ENCODE peak calls at places on chromosome 9, in eight cellular contexts. V is NCI-H1417, U is progenitor cell of endocrine pancreas, N is globus pallidus, E is HFFc6, B is H7, O is non-pigmented ciliary epithelial cell, I is neuronal stem cell. Z is an unnamed sample.

GRCh38 chr9:4238522-4238921 is 61.3 kb downstream of the GLIS3 start:
- DNase-seq in O (no peak), B (no peak), N (no peak), V (no peak), I (no peak), E (peak), U (no peak), Z (no peak)

GRCh38 chr9:88922091-88922490 is 69.2 kb upstream of the S1PR3 start:
- DNase-seq in O (no peak), V (no peak), I (no peak), U (no peak), E (no peak), B (no peak), N (no peak), Z (no peak)

GRCh38 chr9:84297162-84297821 is 43.3 kb downstream of the SLC28A3 start:
- DNase-seq in O (no peak), E (peak), N (no peak), I (no peak), U (no peak), B (no peak), V (no peak), Z (no peak)

GRCh38 chr9:3898371-3899218 is 372.8 kb upstream of the RFX3 start:
- DNase-seq in N (no peak), V (no peak), O (no peak), E (no peak), B (no peak), I (no peak), U (no peak), Z (no peak)

GRCh38 chr9:125183054-125183453 is 6.5 kb downstream of the PPP6C start:
- DNase-seq in E (no peak), U (no peak), B (no peak), V (no peak), N (no peak), I (no peak), O (no peak), Z (no peak)

GRCh38 chr9:21153688-21154608 is 12.3 kb upstream of the IFNW1 start:
- DNase-seq in N (peak), V (peak), U (no peak), I (peak), E (no peak), B (peak), O (no peak), Z (peak)

GRCh38 chr9:98539954-98540353 is 168.8 kb downstream of the GABBR2 start:
- DNase-seq in I (no peak), B (no peak), U (no peak), O (no peak), E (no peak), N (no peak), V (no peak), Z (no peak)

GRCh38 chr9:112532427-112532826 is 45.8 kb downstream of the KIAA1958 start:
- DNase-seq in N (no peak), E (peak), B (no peak), V (no peak), I (no peak), O (no peak), U (no peak), Z (no peak)

GRCh38 chr9:136156216-136157120 is 37.8 kb upstream of the TMEM250 start:
- DNase-seq in V (no peak), I (no peak), E (no peak), O (no peak), N (no peak), B (no peak), U (no peak), Z (no peak)

GRCh38 chr9:122580360-122580759 is 2.8 kb downstream of the OR1L8 start:
- DNase-seq in B (no peak), N (no peak), V (no peak), I (no peak), E (peak), O (no peak), U (no peak), Z (no peak)

GRCh38 chr9:113463418-113464285 is at the start of gene RGS3:
- DNase-seq in V (peak), N (no peak), U (peak), B (peak), E (no peak), O (no peak), I (peak), Z (peak)

GRCh38 chr9:137685886-137686420 is 67.1 kb downstream of the EHMT1 start:
- DNase-seq in V (no peak), O (no peak), B (no peak), E (no peak), U (no peak), I (no peak), N (no peak), Z (no peak)

GRCh38 chr9:108910402-108910801 is 23.5 kb downstream of the ELP1 start:
- DNase-seq in E (no peak), B (no peak), V (no peak), O (no peak), U (no peak), N (no peak), I (no peak), Z (no peak)

GRCh38 chr9:70262384-70262783 is 3.6 kb downstream of the SMC5 start:
- DNase-seq in I (no peak), N (no peak), V (no peak), U (no peak), B (no peak), E (no peak), O (no peak), Z (no peak)

GRCh38 chr9:2210201-2210600 is 195.1 kb downstream of the SMARCA2 start:
- DNase-seq in O (no peak), E (no peak), I (no peak), B (no peak), V (no peak), N (no peak), U (no peak), Z (no peak)

GRCh38 chr9:77170991-77171699 is 6.2 kb upstream of the VPS13A start:
- DNase-seq in V (peak), I (no peak), E (no peak), B (no peak), U (no peak), O (no peak), N (no peak), Z (no peak)

GRCh38 chr9:116844621-116845020 is 157.5 kb downstream of the TRIM32 start:
- DNase-seq in U (no peak), B (no peak), I (no peak), N (no peak), E (no peak), O (no peak), V (no peak), Z (peak)

GRCh38 chr9:5582835-5583195 is 46.1 kb upstream of the RIC1 start:
- DNase-seq in V (no peak), E (peak), U (no peak), B (no peak), I (no peak), N (peak), O (no peak), Z (no peak)

GRCh38 chr9:118170032-118170955 is 466.1 kb downstream of the TLR4 start:
- DNase-seq in I (peak), O (peak), U (peak), N (peak), B (peak), E (peak), V (peak), Z (peak)

GRCh38 chr9:13598738-13599137 is 319.2 kb upstream of the MPDZ start:
- DNase-seq in I (no peak), U (no peak), N (no peak), O (no peak), E (no peak), V (no peak), B (no peak), Z (no peak)

GRCh38 chr9:7153566-7153965 is 395.8 kb downstream of the KDM4C start:
- DNase-seq in I (no peak), O (no peak), U (no peak), E (no peak), B (no peak), V (no peak), N (no peak), Z (no peak)

GRCh38 chr9:119639287-119639955 is 270.2 kb upstream of the BRINP1 start:
- DNase-seq in I (peak), U (no peak), O (no peak), B (peak), V (no peak), E (no peak), N (no peak), Z (no peak)

GRCh38 chr9:136192289-136193126 is 12.4 kb downstream of the LHX3 start:
- DNase-seq in U (no peak), N (no peak), E (no peak), O (no peak), V (no peak), I (no peak), B (peak), Z (no peak)